ENCODE peak calls at places on chromosomes 13 and 19, in five cellular contexts. W, E, K, L and G are unnamed samples.

GRCh38 chr19:5782322-5782721 is 2.2 kb downstream of the PRR22 start:
- DNase-seq in K (no peak), E (no peak), L (no peak), W (no peak), G (no peak)

GRCh38 chr13:74074723-74075122 is 59.5 kb downstream of the KLF12 start:
- DNase-seq in W (no peak), L (no peak), E (no peak), K (no peak), G (no peak)

GRCh38 chr19:40974633-40975037 is 16.4 kb upstream of the CYP2B6 start:
- DNase-seq in E (no peak), K (peak), L (peak), W (peak), G (peak)

GRCh38 chr13:52695856-52696255 is 43.2 kb downstream of the SUGT1 start:
- DNase-seq in E (peak), L (no peak), W (peak), K (no peak), G (peak)

GRCh38 chr19:32176591-32176990 is 168.8 kb upstream of the ZNF507 start:
- DNase-seq in W (no peak), K (no peak), E (no peak), L (no peak), G (no peak)

GRCh38 chr13:80251403-80251802 is 89.5 kb downstream of the SPRY2 start:
- DNase-seq in K (peak), E (no peak), W (peak), L (no peak), G (no peak)

GRCh38 chr13:107650081-107650701 is 565.1 kb downstream of the LIG4 start:
- DNase-seq in K (peak), W (no peak), L (peak), E (peak), G (peak)

GRCh38 chr13:73054712-73055111 is 4.1 kb upstream of the KLF5 start:
- DNase-seq in E (no peak), L (no peak), K (no peak), W (no peak), G (no peak)

GRCh38 chr19:11480927-11481776 is at the start of gene ELAVL3:
- DNase-seq in E (no peak), K (peak), W (no peak), L (no peak), G (no peak)

GRCh38 chr19:18440421-18440877 is 2.5 kb upstream of the ISYNA1 start:
- DNase-seq in E (no peak), K (peak), L (no peak), W (no peak), G (no peak)

GRCh38 chr19:29708553-29709439 is 6.3 kb downstream of the C19orf12 start:
- DNase-seq in L (peak), K (no peak), W (no peak), E (no peak), G (no peak)

GRCh38 chr13:81990652-81991051 is 1649.7 kb upstream of the SPRY2 start:
- DNase-seq in W (no peak), L (no peak), E (no peak), K (peak), G (no peak)

GRCh38 chr19:16637535-16637934 is 9.5 kb upstream of the MED26 start:
- DNase-seq in K (no peak), L (no peak), W (no peak), E (no peak), G (no peak)

GRCh38 chr13:21674271-21675009 is 3.6 kb downstream of the FGF9 start:
- DNase-seq in E (no peak), K (peak), W (no peak), L (no peak), G (no peak)

GRCh38 chr13:21675095-21676007 is 4.5 kb downstream of the FGF9 start:
- DNase-seq in K (peak), L (peak), E (no peak), W (no peak), G (no peak)

GRCh38 chr13:21672811-21673591 is 2.1 kb downstream of the FGF9 start:
- DNase-seq in E (no peak), L (no peak), K (no peak), W (no peak), G (no peak)

GRCh38 chr13:21671793-21672680 is 1.2 kb downstream of the FGF9 start:
- DNase-seq in W (no peak), K (peak), E (no peak), L (no peak), G (no peak)

GRCh38 chr13:21673592-21674270 is 2.9 kb downstream of the FGF9 start:
- DNase-seq in K (peak), L (no peak), W (no peak), E (peak), G (no peak)
- H3K4me3 ChIP-seq in K (peak), L (peak), W (peak), E (peak), G (peak)

GRCh38 chr13:77333521-77334083 is 6.7 kb upstream of the MYCBP2 start:
- DNase-seq in W (no peak), E (no peak), L (no peak), K (no peak), G (no peak)
- TF ChIP-seq CTCF in W (no peak), E (no peak), L (no peak), K (no peak), G (no peak)

DNA sequence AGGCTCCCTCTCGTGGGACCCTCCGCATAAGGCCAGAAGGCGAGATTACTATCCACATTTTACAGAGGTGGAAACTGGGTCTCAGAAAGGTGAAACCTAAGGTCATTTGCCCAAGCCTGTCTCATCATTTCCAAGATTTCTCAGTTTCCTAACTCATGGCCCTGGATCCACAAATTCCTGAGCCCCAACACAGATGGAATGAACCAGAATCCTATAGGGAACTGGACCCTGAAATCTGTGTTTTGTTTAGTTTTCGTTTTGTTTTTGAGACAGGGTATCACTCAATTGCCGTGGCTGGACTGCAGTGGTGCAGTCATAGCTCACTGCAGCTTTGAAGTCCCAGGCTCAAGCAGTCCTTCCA is 563 bp upstream of the GNG7 start:
- DNase-seq in E (no peak), L (no peak), W (no peak), K (no peak), G (no peak)
- H3K4me3 ChIP-seq in E (peak), L (no peak), W (peak), K (peak), G (peak)

DNA sequence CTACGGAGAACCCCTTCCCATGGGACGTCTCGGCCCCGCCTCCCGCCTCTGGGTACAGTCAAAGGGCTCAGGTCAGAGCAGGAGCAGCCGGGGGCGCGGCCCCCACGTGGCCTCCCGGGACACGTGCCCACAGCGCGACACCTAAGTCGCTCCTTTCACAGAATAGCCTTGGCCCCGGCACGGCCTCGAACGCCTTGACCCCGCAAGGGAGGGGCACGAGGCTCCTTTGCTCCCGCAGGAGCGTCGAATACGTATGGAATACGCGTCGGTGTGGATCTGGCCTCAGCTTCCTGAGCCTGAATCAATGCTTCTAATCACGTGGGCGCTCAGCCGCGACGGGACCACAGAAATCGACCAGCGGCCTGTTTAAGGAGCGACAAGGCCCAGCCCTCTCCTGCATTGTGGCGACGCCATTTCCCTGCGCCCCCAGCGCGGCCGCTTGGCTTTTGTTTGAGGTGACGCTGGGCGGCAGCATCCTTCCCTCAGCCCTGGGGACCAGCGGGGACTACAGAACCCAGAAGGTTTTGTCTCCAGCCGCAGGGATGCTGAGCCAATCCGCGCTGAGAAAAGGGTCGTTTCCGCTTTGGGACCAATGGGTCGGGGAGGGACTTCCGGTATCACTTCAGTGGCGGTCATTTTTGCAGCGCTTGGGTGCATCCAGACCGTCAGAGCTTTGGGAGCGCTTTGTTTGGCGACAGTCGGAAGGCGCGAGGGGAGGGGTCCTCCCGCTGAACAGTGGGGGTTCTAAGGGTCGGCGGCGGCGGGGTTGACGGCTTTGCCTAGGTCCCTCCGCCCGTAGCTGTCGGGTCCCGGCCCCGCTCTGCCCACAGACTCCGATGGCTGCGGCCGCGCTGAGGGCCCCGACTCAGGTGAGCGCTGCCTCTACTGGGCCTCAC is at the start of gene ZIK1:
- DNase-seq in K (peak), L (peak), W (peak), E (peak), G (peak)
- TF ChIP-seq CTCF in K (peak), L (no peak), W (no peak), E (peak), G (no peak)

GRCh38 chr19:54430306-54431254 is 15.3 kb downstream of the TTYH1 start:
- DNase-seq in K (peak), W (no peak), L (no peak), E (no peak), G (no peak)
- H3K4me3 ChIP-seq in K (peak), W (peak), L (no peak), E (peak), G (no peak)